ENCODE peak calls at places on chromosome 18, in nine cellular contexts. One of them, this sample, is unnamed.

GRCh38 chr18:24506175-24506574 is 45.7 kb downstream of the HRH4 start:
- DNase-seq in GF-D8: no peak
- DNase-seq in fibroblast of the aortic adventitia: no peak
- DNase-seq in COR-L47: no peak
- DNase-seq in nucleus accumbens: no peak
- DNase-seq in AG04449: no peak
- DNase-seq in Calu3: no peak
- DNase-seq in LNCaP clone FGC: no peak
- DNase-seq in endothelial cell: no peak
- DNase-seq in this sample: no peak

GRCh38 chr18:48841381-48842258 is 109.1 kb downstream of the SMAD7 start:
- DNase-seq in GF-D8: peak; percentile 83
- DNase-seq in fibroblast of the aortic adventitia: peak; percentile 43
- DNase-seq in COR-L47: no peak
- DNase-seq in nucleus accumbens: peak; percentile 44
- DNase-seq in AG04449: no peak
- DNase-seq in Calu3: no peak
- DNase-seq in LNCaP clone FGC: no peak
- DNase-seq in endothelial cell: peak; percentile 24
- DNase-seq in this sample: peak; percentile 70

GRCh38 chr18:77068890-77069312 is 63.7 kb downstream of the MBP start:
- DNase-seq in GF-D8: peak; percentile 16
- DNase-seq in fibroblast of the aortic adventitia: peak; percentile 46
- DNase-seq in COR-L47: no peak
- DNase-seq in nucleus accumbens: no peak
- DNase-seq in AG04449: no peak
- DNase-seq in Calu3: no peak
- DNase-seq in LNCaP clone FGC: no peak
- DNase-seq in endothelial cell: no peak
- DNase-seq in this sample: no peak

GRCh38 chr18:67510831-67511230 is 5.7 kb downstream of the DSEL start:
- DNase-seq in GF-D8: no peak
- DNase-seq in fibroblast of the aortic adventitia: peak; percentile 29
- DNase-seq in COR-L47: no peak
- DNase-seq in nucleus accumbens: no peak
- DNase-seq in AG04449: no peak
- DNase-seq in Calu3: no peak
- DNase-seq in LNCaP clone FGC: peak; percentile 49
- DNase-seq in endothelial cell: no peak
- DNase-seq in this sample: no peak

GRCh38 chr18:51727780-51728179 is 530.3 kb upstream of the MEX3C start:
- DNase-seq in GF-D8: no peak
- DNase-seq in fibroblast of the aortic adventitia: no peak
- DNase-seq in COR-L47: no peak
- DNase-seq in nucleus accumbens: no peak
- DNase-seq in AG04449: no peak
- DNase-seq in Calu3: no peak
- DNase-seq in LNCaP clone FGC: no peak
- DNase-seq in endothelial cell: no peak
- DNase-seq in this sample: no peak

GRCh38 chr18:79582978-79583377 is 96.6 kb upstream of the CTDP1 start:
- DNase-seq in GF-D8: no peak
- DNase-seq in fibroblast of the aortic adventitia: no peak
- DNase-seq in COR-L47: no peak
- DNase-seq in nucleus accumbens: no peak
- DNase-seq in AG04449: no peak
- DNase-seq in Calu3: no peak
- DNase-seq in LNCaP clone FGC: no peak
- DNase-seq in endothelial cell: no peak
- DNase-seq in this sample: no peak

GRCh38 chr18:79519751-79520472 is 124.2 kb downstream of the NFATC1 start:
- DNase-seq in GF-D8: no peak
- DNase-seq in fibroblast of the aortic adventitia: no peak
- DNase-seq in COR-L47: no peak
- DNase-seq in nucleus accumbens: no peak
- DNase-seq in AG04449: no peak
- DNase-seq in Calu3: no peak
- DNase-seq in LNCaP clone FGC: no peak
- DNase-seq in endothelial cell: peak; percentile 15
- DNase-seq in this sample: no peak

GRCh38 chr18:12861637-12862036 is 22.4 kb downstream of the PTPN2 start:
- DNase-seq in GF-D8: no peak
- DNase-seq in fibroblast of the aortic adventitia: no peak
- DNase-seq in COR-L47: no peak
- DNase-seq in nucleus accumbens: no peak
- DNase-seq in AG04449: no peak
- DNase-seq in Calu3: no peak
- DNase-seq in LNCaP clone FGC: no peak
- DNase-seq in endothelial cell: no peak
- DNase-seq in this sample: no peak

GRCh38 chr18:48139427-48140347 is 209.2 kb upstream of the SMAD2 start:
- DNase-seq in GF-D8: no peak
- DNase-seq in fibroblast of the aortic adventitia: no peak
- DNase-seq in COR-L47: peak; percentile 100
- DNase-seq in nucleus accumbens: peak; percentile 24
- DNase-seq in AG04449: no peak
- DNase-seq in Calu3: peak; percentile 41
- DNase-seq in LNCaP clone FGC: no peak
- DNase-seq in endothelial cell: no peak
- DNase-seq in this sample: no peak